ENCODE peak calls at places on chromosomes 13 and 19, in five cellular contexts. F is HS-27A, B is ascending aorta, K is left ventricle myocardium superior, Y is NCI-H2081. I is an unnamed sample.

GRCh38 chr13:30569901-30570576 is 47.7 kb upstream of the USPL1 start:
- DNase-seq in F (peak; percentile 39), B (no peak), Y (no peak), K (no peak), I (no peak)

GRCh38 chr19:30781519-30781918 is 409.3 kb downstream of the ZNF536 start:
- DNase-seq in K (peak; percentile 61), F (no peak), Y (no peak), B (no peak), I (peak; percentile 31)

GRCh38 chr13:20270163-20270865 is 38.2 kb upstream of the GJB6 start:
- DNase-seq in K (no peak), F (no peak), B (no peak), Y (no peak), I (no peak)

GRCh38 chr13:65631078-65631477 is 1599.1 kb downstream of the PCDH9 start:
- DNase-seq in K (no peak), Y (no peak), B (no peak), F (no peak), I (no peak)

GRCh38 chr13:105773887-105774538 is 761.4 kb downstream of the EFNB2 start:
- DNase-seq in B (no peak), Y (no peak), F (no peak), K (no peak), I (no peak)

GRCh38 chr13:110417537-110417908 is 110.4 kb downstream of the COL4A2 start:
- DNase-seq in B (no peak), Y (no peak), F (no peak), K (no peak), I (no peak)

GRCh38 chr19:50318438-50318837 is 10.7 kb downstream of the KCNC3 start:
- DNase-seq in Y (no peak), F (no peak), K (no peak), B (no peak), I (no peak)

GRCh38 chr13:43087960-43088580 is 64.7 kb downstream of the DNAJC15 start:
- DNase-seq in F (no peak), K (no peak), B (no peak), Y (no peak), I (no peak)

GRCh38 chr19:57314146-57314545 is 6.1 kb upstream of the ZNF543 start:
- DNase-seq in K (no peak), B (no peak), F (no peak), Y (no peak), I (no peak)

GRCh38 chr19:3098515-3099346 is 4.6 kb downstream of the GNA11 start:
- DNase-seq in K (peak; percentile 91), Y (no peak), F (no peak), B (no peak), I (peak; percentile 94)

GRCh38 chr13:77918391-77919261 is at the start of gene EDNRB:
- DNase-seq in F (no peak), B (no peak), K (peak; percentile 67), Y (peak; percentile 15), I (peak; percentile 85)

GRCh38 chr19:12159773-12160414 is 3.0 kb upstream of the ZNF136 start:
- DNase-seq in Y (no peak), B (no peak), K (no peak), F (no peak), I (no peak)

GRCh38 chr13:78169386-78169785 is 250.8 kb upstream of the EDNRB start:
- DNase-seq in B (no peak), Y (no peak), K (no peak), F (no peak), I (peak; percentile 15)

GRCh38 chr19:50507376-50507775 is 3.6 kb downstream of the JOSD2 start:
- DNase-seq in F (no peak), K (peak; percentile 34), B (no peak), Y (no peak), I (no peak)

GRCh38 chr19:32068805-32069204 is 276.6 kb upstream of the ZNF507 start:
- DNase-seq in B (no peak), K (no peak), F (no peak), Y (no peak), I (no peak)

GRCh38 chr13:113378825-113379224 is 14.9 kb upstream of the GRTP1 start:
- DNase-seq in Y (no peak), K (no peak), B (no peak), F (no peak), I (no peak)

GRCh38 chr13:27790523-27790922 is 1.8 kb upstream of the GSX1 start:
- DNase-seq in F (no peak), K (no peak), Y (no peak), B (no peak), I (no peak)

GRCh38 chr13:71998223-71998622 is 131.2 kb upstream of the DACH1 start:
- DNase-seq in Y (no peak), F (no peak), K (no peak), B (no peak), I (no peak)

GRCh38 chr13:49214917-49215376 is 5.2 kb upstream of the MLNR start:
- DNase-seq in K (peak; percentile 50), B (no peak), Y (no peak), F (no peak), I (no peak)

GRCh38 chr19:35959040-35959967 is 23.1 kb downstream of the LRFN3 start:
- DNase-seq in Y (peak; percentile 8), K (peak; percentile 73), F (no peak), B (no peak), I (peak; percentile 74)

GRCh38 chr19:18832331-18833140 is 777 bp downstream of the UPF1 start:
- DNase-seq in Y (peak; percentile 40), B (no peak), K (peak; percentile 45), F (no peak), I (peak; percentile 72)

GRCh38 chr19:42024622-42025111 is 30.6 kb upstream of the ATP1A3 start:
- DNase-seq in K (peak; percentile 85), B (no peak), F (peak; percentile 53), Y (no peak), I (peak; percentile 84)

GRCh38 chr13:91904597-91904996 is 506.2 kb downstream of the GPC5 start:
- DNase-seq in Y (no peak), K (no peak), B (no peak), F (no peak), I (no peak)

GRCh38 chr19:18273566-18274302 is 518 bp downstream of the IQCN start:
- DNase-seq in F (no peak), K (no peak), B (no peak), Y (no peak), I (no peak)

GRCh38 chr13:30755678-30756077 is 20.3 kb downstream of the ALOX5AP start:
- DNase-seq in B (no peak), K (no peak), F (no peak), Y (no peak), I (no peak)

GRCh38 chr19:31253816-31254551 is 95.3 kb downstream of the TSHZ3 start:
- DNase-seq in K (no peak), Y (no peak), F (no peak), B (no peak), I (no peak)

GRCh38 chr13:23504188-23504587 is 66.0 kb upstream of the TNFRSF19 start:
- DNase-seq in K (no peak), F (no peak), Y (no peak), B (no peak), I (no peak)

GRCh38 chr13:110237895-110238294 is 69.1 kb downstream of the COL4A1 start:
- DNase-seq in Y (no peak), K (no peak), F (no peak), B (no peak), I (no peak)

GRCh38 chr13:103694471-103694870 is 628.3 kb upstream of the SLC10A2 start:
- DNase-seq in B (no peak), Y (no peak), F (no peak), K (no peak), I (no peak)

GRCh38 chr19:48772503-48772953 is 17.2 kb downstream of the FGF21 start:
- DNase-seq in F (no peak), K (peak; percentile 51), B (no peak), Y (no peak), I (peak; percentile 65)

GRCh38 chr19:56814656-56815055 is 25.9 kb downstream of the PEG3 start:
- DNase-seq in F (no peak), Y (no peak), K (no peak), B (no peak), I (no peak)

GRCh38 chr19:34904521-34904845 is 22.2 kb upstream of the ZNF30 start:
- DNase-seq in K (no peak), B (no peak), F (no peak), Y (no peak), I (no peak)

GRCh38 chr13:30873519-30873918 is 32.6 kb upstream of the MEDAG start:
- DNase-seq in K (no peak), B (no peak), Y (no peak), F (no peak), I (no peak)

I was measured in right cardiac atrium.